ENCODE peak calls at places on chromosomes 12 and 14, in four cellular contexts. X is effector CD8-positive, alpha-beta T cell; F is H1; N is RPMI8226. W is an unnamed sample.

GRCh38 chr14:68905107-68905895 is 73.8 kb downstream of the ACTN1 start:
- DNase-seq in X (no peak), F (no peak), N (no peak), W (no peak)

GRCh38 chr12:116216022-116216756 is 61.3 kb downstream of the MED13L start:
- DNase-seq in X (no peak), F (no peak), N (no peak), W (no peak)

GRCh38 chr12:26068503-26068902 is 56.3 kb downstream of the BHLHE41 start:
- DNase-seq in X (no peak), F (no peak), N (no peak), W (no peak)

GRCh38 chr14:64801800-64802199 is 77.9 kb downstream of the SPTB start:
- DNase-seq in X (no peak), F (no peak), N (peak), W (no peak)

GRCh38 chr14:67620217-67620789 is 583 bp downstream of the ARG2 start:
- DNase-seq in X (no peak), F (no peak), N (no peak), W (no peak)

GRCh38 chr12:169528-170360 is 44.2 kb downstream of the SLC6A12 start:
- DNase-seq in X (no peak), F (no peak), N (no peak), W (no peak)

GRCh38 chr12:108633534-108634224 is at the start of gene SELPLG:
- DNase-seq in X (peak), F (no peak), N (peak), W (no peak)

GRCh38 chr14:88166616-88167015 is 156.5 kb downstream of the KCNK10 start:
- DNase-seq in X (no peak), F (no peak), N (no peak), W (peak)

GRCh38 chr14:94581127-94581999 is at the start of gene SERPINA5:
- DNase-seq in X (no peak), F (no peak), N (peak), W (no peak)

GRCh38 chr12:39127401-39127800 is 222.0 kb upstream of the CPNE8 start:
- DNase-seq in X (no peak), F (no peak), N (no peak), W (peak)

GRCh38 chr12:31590730-31591307 is at the start of gene DENND5B:
- DNase-seq in X (no peak), F (no peak), N (peak), W (peak)

GRCh38 chr12:47814539-47815170 is 5.0 kb downstream of the HDAC7 start:
- DNase-seq in X (no peak), F (no peak), N (no peak), W (no peak)

GRCh38 chr14:74176404-74176788 is 62.9 kb upstream of the VSX2 start:
- DNase-seq in X (no peak), F (no peak), N (no peak), W (no peak)

GRCh38 chr12:99983721-99984258 is 946 bp downstream of the ANKS1B start:
- DNase-seq in X (no peak), F (no peak), N (peak), W (no peak)

GRCh38 chr14:64082837-64083236 is 211.3 kb downstream of the ESR2 start:
- DNase-seq in X (no peak), F (no peak), N (no peak), W (no peak)

GRCh38 chr12:51428256-51428655 is 3.6 kb downstream of the SLC4A8 start:
- DNase-seq in X (no peak), F (no peak), N (no peak), W (no peak)

GRCh38 chr12:117101953-117102833 is 3.0 kb upstream of the TESC start:
- DNase-seq in X (no peak), F (no peak), N (no peak), W (no peak)

GRCh38 chr14:68132722-68133121 is 313.1 kb downstream of the RAD51B start:
- DNase-seq in X (no peak), F (no peak), N (no peak), W (no peak)

GRCh38 chr12:132147423-132148367 is 3.4 kb downstream of the NOC4L start:
- DNase-seq in X (no peak), F (no peak), N (no peak), W (no peak)

GRCh38 chr12:57146925-57147640 is at the start of gene LRP1-AS:
- DNase-seq in X (no peak), F (no peak), N (no peak), W (no peak)

GRCh38 chr12:21558100-21558679 is 32.1 kb downstream of the SPX start:
- DNase-seq in X (no peak), F (no peak), N (no peak), W (no peak)

W was measured in astrocyte.